ENCODE peak calls at places on chromosomes 13 and 19, in four cellular contexts. D, O, I and G are unnamed samples. For H3K27me3 and H3K4me1, the result is how much of the 10 kb centered on the place peaks cover.

GRCh38 chr19:10292206-10292788 is 2.5 kb downstream of the ICAM5 start:
- DNase-seq in D (peak), O (peak), I (peak), G (peak)

GRCh38 chr19:14146789-14147216 is 10.4 kb upstream of the ASF1B start:
- DNase-seq in D (no peak), O (peak), I (no peak), G (peak)

GRCh38 chr13:110486061-110486780 is 75.3 kb downstream of the RAB20 start:
- DNase-seq in D (no peak), O (no peak), I (peak), G (no peak)

GRCh38 chr13:67101730-67102467 is 128.2 kb downstream of the PCDH9 start:
- DNase-seq in D (no peak), O (no peak), I (no peak), G (no peak)

GRCh38 chr13:29619995-29620394 is 24.5 kb upstream of the SLC7A1 start:
- DNase-seq in D (no peak), O (no peak), I (no peak), G (no peak)

GRCh38 chr19:45630463-45630862 is 8.7 kb downstream of the EML2 start:
- DNase-seq in D (peak), O (peak), I (no peak), G (no peak)

GRCh38 chr19:49602806-49603205 is 11.8 kb downstream of the PRR12 start:
- DNase-seq in D (no peak), O (no peak), I (no peak), G (no peak)

GRCh38 chr19:46218160-46218559 is 11.4 kb upstream of the IGFL1 start:
- DNase-seq in D (peak), O (peak), I (peak), G (peak)

GRCh38 chr19:34707661-34708060 is 26.4 kb upstream of the ZNF181 start:
- DNase-seq in D (no peak), O (no peak), I (no peak), G (no peak)

GRCh38 chr19:5718579-5719273 is 1.2 kb downstream of the LONP1 start:
- DNase-seq in D (peak), O (peak), I (no peak), G (no peak)

GRCh38 chr13:112693831-112694497 is 4.1 kb downstream of the ATP11A start:
- DNase-seq in D (peak), O (no peak), I (peak), G (peak)

GRCh38 chr13:31105020-31105800 is 56.5 kb downstream of the HSPH1 start:
- DNase-seq in D (no peak), O (no peak), I (no peak), G (peak)

GRCh38 chr19:16073481-16073880 is 2.8 kb upstream of the TPM4 start:
- DNase-seq in D (no peak), O (no peak), I (no peak), G (no peak)

GRCh38 chr19:56088454-56089215 is 32.5 kb downstream of the ZNF787 start:
- DNase-seq in D (no peak), O (no peak), I (no peak), G (no peak)

GRCh38 chr19:19096641-19097627 is 33.1 kb downstream of the SLC25A42 start:
- DNase-seq in D (no peak), O (no peak), I (no peak), G (no peak)

GRCh38 chr19:6066661-6067646 is 43.3 kb downstream of the RFX2 start:
- DNase-seq in D (peak), O (peak), I (peak), G (peak)

GRCh38 chr13:72808917-72809500 is 27.1 kb downstream of the PIBF1 start:
- DNase-seq in D (peak), O (peak), I (peak), G (no peak)

GRCh38 chr19:33293255-33294057 is 8.9 kb downstream of the CEBPA start:
- DNase-seq in D (no peak), O (peak), I (no peak), G (no peak)

GRCh38 chr19:5397804-5398692 is 57.2 kb upstream of the ZNRF4 start:
- DNase-seq in D (no peak), O (peak), I (peak), G (no peak)

GRCh38 chr13:59269476-59269875 is 894.3 kb downstream of the DIAPH3 start:
- DNase-seq in D (no peak), O (no peak), I (no peak), G (no peak)

GRCh38 chr13:114161644-114162532 is 17.2 kb upstream of the CFAP97D2 start:
- DNase-seq in D (peak), O (peak), I (no peak), G (peak)

GRCh38 chr19:46890423-46891170 is 29.8 kb downstream of the ARHGAP35 start:
- DNase-seq in D (no peak), O (no peak), I (no peak), G (no peak)

GRCh38 chr19:22882797-22883196 is 50.7 kb downstream of the ZNF723 start:
- DNase-seq in D (peak), O (peak), I (peak), G (no peak)

GRCh38 chr19:9995079-9995478 is 15.2 kb downstream of the COL5A3 start:
- DNase-seq in D (no peak), O (no peak), I (no peak), G (no peak)

GRCh38 chr19:31693131-31693700 is 344.0 kb upstream of the TSHZ3 start:
- DNase-seq in D (no peak), O (no peak), I (no peak), G (no peak)

GRCh38 chr13:91889641-91890040 is 491.2 kb downstream of the GPC5 start:
- DNase-seq in D (no peak), O (no peak), I (no peak), G (no peak)

GRCh38 chr19:57949702-57950101 is 2.2 kb upstream of the ZNF256 start:
- DNase-seq in D (no peak), O (no peak), I (no peak), G (no peak)

GRCh38 chr13:99958402-99959126 is 13.0 kb downstream of the ZIC5 start:
- DNase-seq in D (no peak), O (no peak), I (peak), G (no peak)
- H3K27me3 ChIP-seq in D (half or more), O (under half), I (under half), G (under half)

GRCh38 chr19:41887711-41888382 is 4.9 kb downstream of the ARHGEF1 start:
- DNase-seq in D (no peak), O (no peak), I (no peak), G (no peak)

GRCh38 chr19:41886761-41887710 is 4.1 kb downstream of the ARHGEF1 start:
- DNase-seq in D (no peak), O (peak), I (no peak), G (no peak)

GRCh38 chr19:41889896-41890295 is 6.9 kb downstream of the ARHGEF1 start:
- DNase-seq in D (no peak), O (no peak), I (no peak), G (no peak)

GRCh38 chr19:41892173-41892902 is 9.4 kb downstream of the ARHGEF1 start:
- DNase-seq in D (no peak), O (no peak), I (no peak), G (no peak)

GRCh38 chr19:41888926-41889325 is 5.9 kb downstream of the ARHGEF1 start:
- DNase-seq in D (no peak), O (no peak), I (no peak), G (no peak)
- H3K4me1 ChIP-seq in D (under half), O (under half), I (under half), G (under half)

GRCh38 chr19:2307518-2308012 is 389 bp downstream of the LINGO3 start:
- DNase-seq in D (no peak), O (no peak), I (no peak), G (no peak)
- H3K27me3 ChIP-seq in D (under half), O (under half), I (half or more), G (under half)

DNA sequence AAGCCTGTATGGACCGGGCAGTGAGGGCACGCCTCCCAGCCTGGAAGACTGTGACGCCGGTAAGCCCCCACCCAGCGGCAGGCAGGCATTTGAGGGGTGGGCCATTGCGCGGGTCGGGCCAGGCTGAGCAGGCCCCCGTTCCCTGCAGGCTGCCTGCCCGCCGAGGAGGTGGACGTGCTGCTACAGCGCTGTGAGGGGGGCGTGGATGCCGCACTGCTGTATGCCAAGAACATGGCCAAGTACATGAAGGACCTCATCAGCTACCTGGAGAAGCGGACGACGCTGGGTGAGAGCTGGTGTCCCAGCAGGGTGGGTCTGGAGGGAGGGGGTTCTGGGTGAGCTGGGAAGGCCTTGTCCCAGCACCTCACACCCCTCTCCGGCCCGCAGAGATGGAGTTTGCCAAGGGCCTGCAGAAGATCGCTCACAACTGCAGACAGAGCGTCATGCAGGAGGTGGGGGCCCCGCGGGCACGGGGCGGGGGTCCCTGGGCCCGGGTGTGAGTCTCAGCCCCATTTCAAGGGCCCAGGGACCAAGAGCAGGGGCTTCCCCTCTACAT is 7.1 kb downstream of the ARHGAP45 start:
- DNase-seq in D (no peak), O (no peak), I (no peak), G (no peak)
- H3K4me1 ChIP-seq in D (under half), O (under half), I (under half), G (under half)

GRCh38 chr13:99962242-99962641 is 9.3 kb downstream of the ZIC5 start:
- DNase-seq in D (no peak), O (no peak), I (no peak), G (no peak)
- H3K27me3 ChIP-seq in D (half or more), O (under half), I (under half), G (under half)

GRCh38 chr19:38699647-38700349 is 44.5 kb downstream of the CAPN12 start:
- DNase-seq in D (peak), O (no peak), I (no peak), G (no peak)
- H3K4me1 ChIP-seq in D (under half), O (under half), I (under half), G (under half)

GRCh38 chr19:17451820-17452219 is 3.4 kb upstream of the TMEM221 start:
- DNase-seq in D (no peak), O (no peak), I (no peak), G (no peak)
- H3K27me3 ChIP-seq in D (under half), O (under half), I (half or more), G (under half)

DNA sequence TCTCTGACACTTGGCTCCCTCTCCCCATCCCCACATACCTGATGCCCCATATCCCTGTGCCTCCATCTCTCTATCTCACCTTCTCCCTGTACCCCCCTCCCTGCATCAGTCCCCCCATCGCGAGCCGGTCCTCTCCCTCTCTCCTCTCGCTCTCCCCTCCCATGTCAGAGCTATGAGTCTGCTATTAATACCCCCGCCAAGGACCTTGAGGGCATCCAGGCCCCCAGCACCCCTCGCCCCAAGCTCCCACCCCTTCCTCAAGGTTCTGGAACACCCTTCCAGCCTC is 1.6 kb downstream of the GRIN2D start:
- DNase-seq in D (no peak), O (no peak), I (no peak), G (no peak)
- H3K4me1 ChIP-seq in D (under half), O (half or more), I (under half), G (under half)